ENCODE peak calls at places on chromosomes 12 and 14, in seven cellular contexts. One of them, this sample, is unnamed.

GRCh38 chr14:87873741-87874140 is 119.2 kb downstream of the GALC start:
- DNase-seq in left ventricle myocardium inferior: no peak
- DNase-seq in PC-3: no peak
- DNase-seq in aorta: no peak
- DNase-seq in psoas muscle: no peak
- DNase-seq in effector memory CD4-positive, alpha-beta T cell: no peak
- DNase-seq in thoracic aorta: no peak
- DNase-seq in this sample: no peak

GRCh38 chr14:49920935-49921334 is 28.1 kb downstream of the ARF6 start:
- DNase-seq in left ventricle myocardium inferior: no peak
- DNase-seq in PC-3: no peak
- DNase-seq in aorta: no peak
- DNase-seq in psoas muscle: no peak
- DNase-seq in effector memory CD4-positive, alpha-beta T cell: no peak
- DNase-seq in thoracic aorta: no peak
- DNase-seq in this sample: no peak

GRCh38 chr14:73472182-73473114 is 14.1 kb upstream of the NUMB start:
- DNase-seq in left ventricle myocardium inferior: no peak
- DNase-seq in PC-3: peak; percentile 87
- DNase-seq in aorta: no peak
- DNase-seq in psoas muscle: no peak
- DNase-seq in effector memory CD4-positive, alpha-beta T cell: no peak
- DNase-seq in thoracic aorta: no peak
- DNase-seq in this sample: no peak

GRCh38 chr12:71447691-71448660 is 8.4 kb downstream of the LGR5 start:
- DNase-seq in left ventricle myocardium inferior: no peak
- DNase-seq in PC-3: no peak
- DNase-seq in aorta: no peak
- DNase-seq in psoas muscle: no peak
- DNase-seq in effector memory CD4-positive, alpha-beta T cell: no peak
- DNase-seq in thoracic aorta: no peak
- DNase-seq in this sample: no peak

GRCh38 chr14:74407021-74407800 is 18.8 kb downstream of the SYNDIG1L start:
- DNase-seq in left ventricle myocardium inferior: no peak
- DNase-seq in PC-3: no peak
- DNase-seq in aorta: no peak
- DNase-seq in psoas muscle: no peak
- DNase-seq in effector memory CD4-positive, alpha-beta T cell: no peak
- DNase-seq in thoracic aorta: no peak
- DNase-seq in this sample: no peak

GRCh38 chr12:105315726-105316125 is 14.8 kb upstream of the C12orf75 start:
- DNase-seq in left ventricle myocardium inferior: no peak
- DNase-seq in PC-3: no peak
- DNase-seq in aorta: no peak
- DNase-seq in psoas muscle: no peak
- DNase-seq in effector memory CD4-positive, alpha-beta T cell: no peak
- DNase-seq in thoracic aorta: no peak
- DNase-seq in this sample: no peak

GRCh38 chr12:7935773-7936581 is at the start of gene SLC2A3:
- DNase-seq in left ventricle myocardium inferior: peak; percentile 39
- DNase-seq in PC-3: no peak
- DNase-seq in aorta: peak; percentile 56
- DNase-seq in psoas muscle: no peak
- DNase-seq in effector memory CD4-positive, alpha-beta T cell: peak; percentile 80
- DNase-seq in thoracic aorta: no peak
- DNase-seq in this sample: peak; percentile 30

GRCh38 chr12:54526800-54527630 is 22.4 kb upstream of the PDE1B start:
- DNase-seq in left ventricle myocardium inferior: peak; percentile 21
- DNase-seq in PC-3: peak; percentile 44
- DNase-seq in aorta: no peak
- DNase-seq in psoas muscle: peak; percentile 22
- DNase-seq in effector memory CD4-positive, alpha-beta T cell: no peak
- DNase-seq in thoracic aorta: no peak
- DNase-seq in this sample: no peak

GRCh38 chr12:66003951-66004350 is 126.6 kb downstream of the LLPH start:
- DNase-seq in left ventricle myocardium inferior: no peak
- DNase-seq in PC-3: no peak
- DNase-seq in aorta: no peak
- DNase-seq in psoas muscle: no peak
- DNase-seq in effector memory CD4-positive, alpha-beta T cell: no peak
- DNase-seq in thoracic aorta: no peak
- DNase-seq in this sample: no peak

GRCh38 chr14:72740504-72740961 is 153.4 kb downstream of the DPF3 start:
- DNase-seq in left ventricle myocardium inferior: no peak
- DNase-seq in PC-3: no peak
- DNase-seq in aorta: no peak
- DNase-seq in psoas muscle: no peak
- DNase-seq in effector memory CD4-positive, alpha-beta T cell: no peak
- DNase-seq in thoracic aorta: no peak
- DNase-seq in this sample: no peak

GRCh38 chr12:78062781-78063180 is 232.1 kb downstream of the NAV3 start:
- DNase-seq in left ventricle myocardium inferior: peak; percentile 18
- DNase-seq in PC-3: peak; percentile 40
- DNase-seq in aorta: peak; percentile 42
- DNase-seq in psoas muscle: no peak
- DNase-seq in effector memory CD4-positive, alpha-beta T cell: no peak
- DNase-seq in thoracic aorta: no peak
- DNase-seq in this sample: peak; percentile 68

GRCh38 chr12:64194333-64195149 is 27.6 kb downstream of the KICS2 start:
- DNase-seq in left ventricle myocardium inferior: peak; percentile 14
- DNase-seq in PC-3: no peak
- DNase-seq in aorta: no peak
- DNase-seq in psoas muscle: no peak
- DNase-seq in effector memory CD4-positive, alpha-beta T cell: no peak
- DNase-seq in thoracic aorta: no peak
- DNase-seq in this sample: peak; percentile 13

GRCh38 chr12:59181378-59181777 is 261.1 kb upstream of the LRIG3 start:
- DNase-seq in left ventricle myocardium inferior: no peak
- DNase-seq in PC-3: no peak
- DNase-seq in aorta: no peak
- DNase-seq in psoas muscle: no peak
- DNase-seq in effector memory CD4-positive, alpha-beta T cell: no peak
- DNase-seq in thoracic aorta: no peak
- DNase-seq in this sample: no peak

GRCh38 chr14:104105071-104105821 is 19.7 kb downstream of the ASPG start:
- DNase-seq in left ventricle myocardium inferior: peak; percentile 6
- DNase-seq in PC-3: no peak
- DNase-seq in aorta: peak; percentile 43
- DNase-seq in psoas muscle: peak; percentile 7
- DNase-seq in effector memory CD4-positive, alpha-beta T cell: no peak
- DNase-seq in thoracic aorta: no peak
- DNase-seq in this sample: peak; percentile 40

GRCh38 chr12:43098078-43098477 is 453.9 kb downstream of the ADAMTS20 start:
- DNase-seq in left ventricle myocardium inferior: no peak
- DNase-seq in PC-3: no peak
- DNase-seq in aorta: no peak
- DNase-seq in psoas muscle: no peak
- DNase-seq in effector memory CD4-positive, alpha-beta T cell: no peak
- DNase-seq in thoracic aorta: no peak
- DNase-seq in this sample: no peak

GRCh38 chr14:55749201-55749812 is 169.3 kb downstream of the KTN1 start:
- DNase-seq in left ventricle myocardium inferior: no peak
- DNase-seq in PC-3: peak; percentile 79
- DNase-seq in aorta: no peak
- DNase-seq in psoas muscle: no peak
- DNase-seq in effector memory CD4-positive, alpha-beta T cell: no peak
- DNase-seq in thoracic aorta: no peak
- DNase-seq in this sample: no peak

GRCh38 chr12:7716391-7716790 is 5.2 kb downstream of the DPPA3 start:
- DNase-seq in left ventricle myocardium inferior: no peak
- DNase-seq in PC-3: no peak
- DNase-seq in aorta: no peak
- DNase-seq in psoas muscle: no peak
- DNase-seq in effector memory CD4-positive, alpha-beta T cell: no peak
- DNase-seq in thoracic aorta: no peak
- DNase-seq in this sample: no peak

GRCh38 chr12:96140110-96140509 is 54.1 kb upstream of the ELK3 start:
- DNase-seq in left ventricle myocardium inferior: no peak
- DNase-seq in PC-3: peak; percentile 9
- DNase-seq in aorta: no peak
- DNase-seq in psoas muscle: no peak
- DNase-seq in effector memory CD4-positive, alpha-beta T cell: no peak
- DNase-seq in thoracic aorta: no peak
- DNase-seq in this sample: no peak

GRCh38 chr12:112813836-112814235 is 22.3 kb downstream of the RPH3A start:
- DNase-seq in left ventricle myocardium inferior: no peak
- DNase-seq in PC-3: no peak
- DNase-seq in aorta: no peak
- DNase-seq in psoas muscle: no peak
- DNase-seq in effector memory CD4-positive, alpha-beta T cell: no peak
- DNase-seq in thoracic aorta: no peak
- DNase-seq in this sample: no peak

GRCh38 chr12:100214518-100214917 is 13.9 kb downstream of the ACTR6 start:
- DNase-seq in left ventricle myocardium inferior: no peak
- DNase-seq in PC-3: no peak
- DNase-seq in aorta: no peak
- DNase-seq in psoas muscle: no peak
- DNase-seq in effector memory CD4-positive, alpha-beta T cell: no peak
- DNase-seq in thoracic aorta: no peak
- DNase-seq in this sample: no peak

GRCh38 chr14:60272177-60272576 is 23.2 kb downstream of the PPM1A start:
- DNase-seq in left ventricle myocardium inferior: no peak
- DNase-seq in PC-3: peak; percentile 30
- DNase-seq in aorta: no peak
- DNase-seq in psoas muscle: no peak
- DNase-seq in effector memory CD4-positive, alpha-beta T cell: no peak
- DNase-seq in thoracic aorta: no peak
- DNase-seq in this sample: no peak

GRCh38 chr12:106369624-106370346 is 12.2 kb downstream of the POLR3B start:
- DNase-seq in left ventricle myocardium inferior: no peak
- DNase-seq in PC-3: peak; percentile 86
- DNase-seq in aorta: no peak
- DNase-seq in psoas muscle: no peak
- DNase-seq in effector memory CD4-positive, alpha-beta T cell: no peak
- DNase-seq in thoracic aorta: no peak
- DNase-seq in this sample: no peak

GRCh38 chr12:117967043-117967442 is 1.7 kb downstream of the KSR2 start:
- DNase-seq in left ventricle myocardium inferior: no peak
- DNase-seq in PC-3: no peak
- DNase-seq in aorta: no peak
- DNase-seq in psoas muscle: no peak
- DNase-seq in effector memory CD4-positive, alpha-beta T cell: no peak
- DNase-seq in thoracic aorta: no peak
- DNase-seq in this sample: no peak

GRCh38 chr12:100611031-100611430 is 37.5 kb downstream of the GAS2L3 start:
- DNase-seq in left ventricle myocardium inferior: no peak
- DNase-seq in PC-3: no peak
- DNase-seq in aorta: no peak
- DNase-seq in psoas muscle: no peak
- DNase-seq in effector memory CD4-positive, alpha-beta T cell: no peak
- DNase-seq in thoracic aorta: no peak
- DNase-seq in this sample: no peak

GRCh38 chr14:98182385-98183055 is 1089.5 kb downstream of the BCL11B start:
- DNase-seq in left ventricle myocardium inferior: no peak
- DNase-seq in PC-3: peak; percentile 3
- DNase-seq in aorta: no peak
- DNase-seq in psoas muscle: no peak
- DNase-seq in effector memory CD4-positive, alpha-beta T cell: no peak
- DNase-seq in thoracic aorta: no peak
- DNase-seq in this sample: no peak

GRCh38 chr14:68936980-68937379 is 42.1 kb downstream of the ACTN1 start:
- DNase-seq in left ventricle myocardium inferior: no peak
- DNase-seq in PC-3: no peak
- DNase-seq in aorta: no peak
- DNase-seq in psoas muscle: no peak
- DNase-seq in effector memory CD4-positive, alpha-beta T cell: no peak
- DNase-seq in thoracic aorta: no peak
- DNase-seq in this sample: peak; percentile 79

GRCh38 chr14:68934034-68934433 is 45.1 kb downstream of the ACTN1 start:
- DNase-seq in left ventricle myocardium inferior: no peak
- DNase-seq in PC-3: no peak
- DNase-seq in aorta: no peak
- DNase-seq in psoas muscle: no peak
- DNase-seq in effector memory CD4-positive, alpha-beta T cell: no peak
- DNase-seq in thoracic aorta: no peak
- DNase-seq in this sample: no peak

GRCh38 chr14:68936476-68936875 is 42.6 kb downstream of the ACTN1 start:
- DNase-seq in left ventricle myocardium inferior: no peak
- DNase-seq in PC-3: no peak
- DNase-seq in aorta: peak; percentile 52
- DNase-seq in psoas muscle: no peak
- DNase-seq in effector memory CD4-positive, alpha-beta T cell: no peak
- DNase-seq in thoracic aorta: no peak
- DNase-seq in this sample: peak; percentile 69

GRCh38 chr14:68937790-68938514 is 41.1 kb downstream of the ACTN1 start:
- DNase-seq in left ventricle myocardium inferior: peak; percentile 58
- DNase-seq in PC-3: no peak
- DNase-seq in aorta: peak; percentile 67
- DNase-seq in psoas muscle: no peak
- DNase-seq in effector memory CD4-positive, alpha-beta T cell: no peak
- DNase-seq in thoracic aorta: no peak
- DNase-seq in this sample: peak; percentile 74

GRCh38 chr14:68935761-68936209 is 43.3 kb downstream of the ACTN1 start:
- DNase-seq in left ventricle myocardium inferior: no peak
- DNase-seq in PC-3: no peak
- DNase-seq in aorta: peak; percentile 54
- DNase-seq in psoas muscle: no peak
- DNase-seq in effector memory CD4-positive, alpha-beta T cell: no peak
- DNase-seq in thoracic aorta: no peak
- DNase-seq in this sample: peak; percentile 73
- H3K4me1 ChIP-seq in left ventricle myocardium inferior: peaks cover 82% of the 10 kb centered on the region
- H3K4me1 ChIP-seq in PC-3: peaks cover 32% of the 10 kb centered on the region
- H3K4me1 ChIP-seq in aorta: peaks cover 9% of the 10 kb centered on the region
- H3K4me1 ChIP-seq in psoas muscle: peaks cover 40% of the 10 kb centered on the region
- H3K4me1 ChIP-seq in effector memory CD4-positive, alpha-beta T cell: no peaks in the 10 kb centered on the region
- H3K4me1 ChIP-seq in thoracic aorta: peaks cover 72% of the 10 kb centered on the region
- H3K4me1 ChIP-seq in this sample: peaks cover 42% of the 10 kb centered on the region

GRCh38 chr12:94616217-94616729 is 34.1 kb downstream of the TMCC3 start:
- DNase-seq in left ventricle myocardium inferior: no peak
- DNase-seq in PC-3: peak; percentile 76
- DNase-seq in aorta: no peak
- DNase-seq in psoas muscle: peak; percentile 37
- DNase-seq in effector memory CD4-positive, alpha-beta T cell: no peak
- DNase-seq in thoracic aorta: no peak
- DNase-seq in this sample: no peak
- H3K4me3 ChIP-seq in left ventricle myocardium inferior: peak overlapping the region; percentile 42
- H3K4me3 ChIP-seq in PC-3: peak overlapping the region; percentile 62
- H3K4me3 ChIP-seq in aorta: no peak overlapping the region
- H3K4me3 ChIP-seq in psoas muscle: peak overlapping the region; percentile 56
- H3K4me3 ChIP-seq in effector memory CD4-positive, alpha-beta T cell: no peak overlapping the region
- H3K4me3 ChIP-seq in thoracic aorta: no peak overlapping the region
- H3K4me3 ChIP-seq in this sample: peak overlapping the region; percentile 25

GRCh38 chr14:28196878-28197277 is 569.7 kb upstream of the FOXG1 start:
- DNase-seq in left ventricle myocardium inferior: no peak
- DNase-seq in PC-3: no peak
- DNase-seq in aorta: no peak
- DNase-seq in psoas muscle: no peak
- DNase-seq in effector memory CD4-positive, alpha-beta T cell: no peak
- DNase-seq in thoracic aorta: no peak
- DNase-seq in this sample: no peak
- H3K4me1 ChIP-seq in left ventricle myocardium inferior: no peaks in the 10 kb centered on the region
- H3K4me1 ChIP-seq in PC-3: no peaks in the 10 kb centered on the region
- H3K4me1 ChIP-seq in aorta: no peaks in the 10 kb centered on the region
- H3K4me1 ChIP-seq in psoas muscle: no peaks in the 10 kb centered on the region
- H3K4me1 ChIP-seq in effector memory CD4-positive, alpha-beta T cell: no peaks in the 10 kb centered on the region
- H3K4me1 ChIP-seq in thoracic aorta: no peaks in the 10 kb centered on the region
- H3K4me1 ChIP-seq in this sample: no peaks in the 10 kb centered on the region

GRCh38 chr14:78673845-78674244 is 503.7 kb downstream of the NRXN3 start:
- DNase-seq in left ventricle myocardium inferior: no peak
- DNase-seq in PC-3: no peak
- DNase-seq in aorta: no peak
- DNase-seq in psoas muscle: no peak
- DNase-seq in effector memory CD4-positive, alpha-beta T cell: no peak
- DNase-seq in thoracic aorta: no peak
- DNase-seq in this sample: no peak

GRCh38 chr14:78674820-78675219 is 504.6 kb downstream of the NRXN3 start:
- DNase-seq in left ventricle myocardium inferior: no peak
- DNase-seq in PC-3: no peak
- DNase-seq in aorta: no peak
- DNase-seq in psoas muscle: no peak
- DNase-seq in effector memory CD4-positive, alpha-beta T cell: no peak
- DNase-seq in thoracic aorta: no peak
- DNase-seq in this sample: no peak
- H3K4me3 ChIP-seq in left ventricle myocardium inferior: no peak overlapping the region
- H3K4me3 ChIP-seq in PC-3: no peak overlapping the region
- H3K4me3 ChIP-seq in aorta: no peak overlapping the region
- H3K4me3 ChIP-seq in psoas muscle: no peak overlapping the region
- H3K4me3 ChIP-seq in effector memory CD4-positive, alpha-beta T cell: no peak overlapping the region
- H3K4me3 ChIP-seq in thoracic aorta: no peak overlapping the region
- H3K4me3 ChIP-seq in this sample: no peak overlapping the region

This sample was measured in right cardiac atrium.